ENCODE peak calls at places on chromosome 4, in five cellular contexts. One of them, this sample, is unnamed.

GRCh38 chr4:135283934-135284333 is 1082.3 kb upstream of the PABPC4L start:
- DNase-seq in A549: no peak
- DNase-seq in H1: no peak
- DNase-seq in K562: no peak
- DNase-seq in HepG2: no peak
- DNase-seq in this sample: no peak

GRCh38 chr4:123866796-123867195 is 470.2 kb downstream of the SPRY1 start:
- DNase-seq in A549: no peak
- DNase-seq in H1: no peak
- DNase-seq in K562: no peak
- DNase-seq in HepG2: peak
- DNase-seq in this sample: peak

GRCh38 chr4:37719021-37719420 is 32.8 kb upstream of the RELL1 start:
- DNase-seq in A549: no peak
- DNase-seq in H1: no peak
- DNase-seq in K562: no peak
- DNase-seq in HepG2: no peak
- DNase-seq in this sample: peak

GRCh38 chr4:147370473-147370872 is 110.4 kb upstream of the EDNRA start:
- DNase-seq in A549: no peak
- DNase-seq in H1: no peak
- DNase-seq in K562: no peak
- DNase-seq in HepG2: no peak
- DNase-seq in this sample: peak

GRCh38 chr4:94939791-94940530 is 182.2 kb downstream of the BMPR1B start:
- DNase-seq in A549: no peak
- DNase-seq in H1: no peak
- DNase-seq in K562: no peak
- DNase-seq in HepG2: no peak
- DNase-seq in this sample: peak

GRCh38 chr4:93730251-93730650 is 98.3 kb upstream of the ATOH1 start:
- DNase-seq in A549: no peak
- DNase-seq in H1: no peak
- DNase-seq in K562: no peak
- DNase-seq in HepG2: no peak
- DNase-seq in this sample: no peak

GRCh38 chr4:110165382-110166285 is 32.8 kb downstream of the ELOVL6 start:
- DNase-seq in A549: peak
- DNase-seq in H1: no peak
- DNase-seq in K562: peak
- DNase-seq in HepG2: no peak
- DNase-seq in this sample: peak

GRCh38 chr4:13294961-13295605 is 189.1 kb downstream of the RAB28 start:
- DNase-seq in A549: no peak
- DNase-seq in H1: no peak
- DNase-seq in K562: peak
- DNase-seq in HepG2: peak
- DNase-seq in this sample: no peak

GRCh38 chr4:48439988-48440387 is 43.2 kb upstream of the SLC10A4 start:
- DNase-seq in A549: no peak
- DNase-seq in H1: no peak
- DNase-seq in K562: no peak
- DNase-seq in HepG2: no peak
- DNase-seq in this sample: no peak

GRCh38 chr4:145904413-145905177 is 34.0 kb downstream of the ZNF827 start:
- DNase-seq in A549: peak
- DNase-seq in H1: no peak
- DNase-seq in K562: no peak
- DNase-seq in HepG2: no peak
- DNase-seq in this sample: peak

GRCh38 chr4:10832989-10833635 is 148.5 kb upstream of the CLNK start:
- DNase-seq in A549: no peak
- DNase-seq in H1: no peak
- DNase-seq in K562: no peak
- DNase-seq in HepG2: no peak
- DNase-seq in this sample: no peak

GRCh38 chr4:2799444-2799911 is 6.6 kb downstream of the SH3BP2 start:
- DNase-seq in A549: no peak
- DNase-seq in H1: no peak
- DNase-seq in K562: no peak
- DNase-seq in HepG2: no peak
- DNase-seq in this sample: no peak

GRCh38 chr4:10417720-10418119 is 39.5 kb downstream of the ZNF518B start:
- DNase-seq in A549: no peak
- DNase-seq in H1: no peak
- DNase-seq in K562: no peak
- DNase-seq in HepG2: no peak
- DNase-seq in this sample: no peak

GRCh38 chr4:159035570-159035969 is 67.3 kb upstream of the RAPGEF2 start:
- DNase-seq in A549: no peak
- DNase-seq in H1: no peak
- DNase-seq in K562: no peak
- DNase-seq in HepG2: no peak
- DNase-seq in this sample: no peak

GRCh38 chr4:31788676-31789075 is 1068.5 kb downstream of the PCDH7 start:
- DNase-seq in A549: no peak
- DNase-seq in H1: no peak
- DNase-seq in K562: no peak
- DNase-seq in HepG2: no peak
- DNase-seq in this sample: no peak

DNA sequence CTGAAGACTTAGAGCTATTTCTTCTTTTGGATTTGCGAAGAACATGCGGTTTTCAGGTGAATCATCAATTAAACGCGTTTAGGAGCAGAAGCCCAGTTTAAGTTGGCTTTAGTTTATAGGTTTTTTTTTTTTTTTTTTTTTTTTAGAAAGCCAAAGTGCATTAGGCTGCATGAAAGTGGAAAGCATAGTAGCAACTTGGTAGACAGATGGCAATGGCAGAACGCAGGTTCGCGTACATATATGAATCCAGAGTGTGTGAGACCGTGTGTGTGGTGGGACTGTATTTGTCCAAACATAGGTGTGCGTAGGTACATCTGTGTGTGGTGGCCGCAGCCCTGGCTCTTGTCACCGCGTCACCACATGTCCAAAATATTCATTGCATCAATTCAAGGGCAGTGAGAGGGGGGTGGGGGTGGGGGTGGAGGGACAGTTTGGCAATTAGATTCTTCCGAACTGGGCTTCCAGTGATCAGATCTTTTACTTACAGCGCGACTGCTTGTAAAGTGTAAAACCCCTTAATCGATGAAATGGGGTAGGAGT is 901 bp downstream of the JADE1 start:
- DNase-seq in A549: peak
- DNase-seq in H1: no peak
- DNase-seq in K562: peak
- DNase-seq in HepG2: peak
- DNase-seq in this sample: peak
- TF ChIP-seq MAFK in A549: no peak
- TF ChIP-seq MAFK in H1: no peak
- TF ChIP-seq MAFK in K562: no peak
- TF ChIP-seq MAFK in HepG2: no peak
- TF ChIP-seq MAFK in this sample: no peak

DNA sequence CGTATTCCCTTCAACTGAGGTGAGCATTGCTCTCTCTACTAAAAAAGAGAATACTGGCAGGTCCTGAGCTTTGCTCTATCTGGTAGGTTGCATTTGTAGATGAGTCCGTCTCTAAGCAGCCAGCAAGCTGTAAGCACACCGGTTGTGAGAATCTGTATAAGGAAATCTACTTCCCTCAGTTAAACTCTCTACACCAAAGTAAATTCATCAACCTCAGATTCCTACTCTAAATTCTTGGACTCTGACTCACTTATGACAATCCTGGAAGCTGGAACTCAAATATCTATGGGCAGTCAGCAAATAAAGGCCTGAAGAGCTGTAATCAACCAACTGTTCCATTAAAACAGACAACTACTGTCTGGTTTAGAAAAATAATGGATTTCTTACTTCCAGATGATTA is 37.9 kb downstream of the FAT1 start:
- DNase-seq in A549: peak
- DNase-seq in H1: no peak
- DNase-seq in K562: no peak
- DNase-seq in HepG2: peak
- DNase-seq in this sample: peak
- H3K27ac ChIP-seq in A549: peak
- H3K27ac ChIP-seq in H1: no peak
- H3K27ac ChIP-seq in K562: no peak
- H3K27ac ChIP-seq in HepG2: peak
- H3K27ac ChIP-seq in this sample: peak

GRCh38 chr4:126955292-126956191 is 677.2 kb upstream of the INTU start:
- DNase-seq in A549: no peak
- DNase-seq in H1: no peak
- DNase-seq in K562: peak
- DNase-seq in HepG2: no peak
- DNase-seq in this sample: no peak
- TF ChIP-seq MAFK in A549: no peak
- TF ChIP-seq MAFK in H1: no peak
- TF ChIP-seq MAFK in K562: peak
- TF ChIP-seq MAFK in HepG2: no peak
- TF ChIP-seq MAFK in this sample: no peak

GRCh38 chr4:84499065-84499982 is at the start of gene NKX6-1:
- DNase-seq in A549: peak
- DNase-seq in H1: peak
- DNase-seq in K562: peak
- DNase-seq in HepG2: no peak
- DNase-seq in this sample: peak
- H3K27ac ChIP-seq in A549: peak
- H3K27ac ChIP-seq in H1: no peak
- H3K27ac ChIP-seq in K562: no peak
- H3K27ac ChIP-seq in HepG2: no peak
- H3K27ac ChIP-seq in this sample: no peak

DNA sequence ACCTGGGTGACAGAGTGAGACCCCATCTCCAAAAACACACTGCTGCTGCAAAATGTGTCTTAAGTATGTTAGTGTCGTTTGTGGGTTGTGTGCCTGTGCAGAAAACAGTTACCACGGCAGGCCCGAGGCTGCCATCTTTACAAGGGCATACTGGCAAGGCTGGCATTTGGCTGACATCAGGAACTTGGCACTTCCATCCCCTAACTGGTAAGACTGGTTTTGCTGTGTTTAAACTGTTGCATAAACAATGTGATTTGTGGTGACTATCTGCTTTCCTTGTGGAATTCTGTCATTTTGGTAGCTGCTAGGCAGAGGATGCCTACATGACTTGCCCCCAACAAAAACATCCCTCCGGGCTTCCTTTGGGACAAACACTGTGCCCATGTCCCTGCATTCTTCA is 12.3 kb downstream of the LRP2BP start:
- DNase-seq in A549: no peak
- DNase-seq in H1: no peak
- DNase-seq in K562: no peak
- DNase-seq in HepG2: no peak
- DNase-seq in this sample: no peak
- TF ChIP-seq MAFK in A549: no peak
- TF ChIP-seq MAFK in H1: no peak
- TF ChIP-seq MAFK in K562: no peak
- TF ChIP-seq MAFK in HepG2: no peak
- TF ChIP-seq MAFK in this sample: no peak

GRCh38 chr4:20265726-20266125 is 14.0 kb downstream of the SLIT2 start:
- DNase-seq in A549: no peak
- DNase-seq in H1: no peak
- DNase-seq in K562: no peak
- DNase-seq in HepG2: no peak
- DNase-seq in this sample: peak
- H3K27ac ChIP-seq in A549: no peak
- H3K27ac ChIP-seq in H1: no peak
- H3K27ac ChIP-seq in K562: no peak
- H3K27ac ChIP-seq in HepG2: no peak
- H3K27ac ChIP-seq in this sample: no peak

GRCh38 chr4:157706134-157706533 is 466.7 kb downstream of the GASK1B start:
- DNase-seq in A549: no peak
- DNase-seq in H1: no peak
- DNase-seq in K562: no peak
- DNase-seq in HepG2: no peak
- DNase-seq in this sample: no peak

GRCh38 chr4:157701695-157701994 is 471.2 kb downstream of the GASK1B start:
- DNase-seq in A549: no peak
- DNase-seq in H1: no peak
- DNase-seq in K562: no peak
- DNase-seq in HepG2: no peak
- DNase-seq in this sample: no peak

GRCh38 chr4:157700898-157701694 is 471.7 kb downstream of the GASK1B start:
- DNase-seq in A549: no peak
- DNase-seq in H1: no peak
- DNase-seq in K562: no peak
- DNase-seq in HepG2: no peak
- DNase-seq in this sample: no peak

GRCh38 chr4:157702821-157703220 is 470.0 kb downstream of the GASK1B start:
- DNase-seq in A549: no peak
- DNase-seq in H1: no peak
- DNase-seq in K562: no peak
- DNase-seq in HepG2: no peak
- DNase-seq in this sample: no peak
- TF ChIP-seq MAFK in A549: no peak
- TF ChIP-seq MAFK in H1: no peak
- TF ChIP-seq MAFK in K562: no peak
- TF ChIP-seq MAFK in HepG2: no peak
- TF ChIP-seq MAFK in this sample: no peak

GRCh38 chr4:26071688-26072087 is 157.7 kb downstream of the SMIM20 start:
- DNase-seq in A549: no peak
- DNase-seq in H1: no peak
- DNase-seq in K562: no peak
- DNase-seq in HepG2: no peak
- DNase-seq in this sample: no peak
- H3K27ac ChIP-seq in A549: no peak
- H3K27ac ChIP-seq in H1: no peak
- H3K27ac ChIP-seq in K562: no peak
- H3K27ac ChIP-seq in HepG2: no peak
- H3K27ac ChIP-seq in this sample: no peak

GRCh38 chr4:25575581-25575980 is 80.1 kb upstream of the SLC34A2 start:
- DNase-seq in A549: no peak
- DNase-seq in H1: no peak
- DNase-seq in K562: no peak
- DNase-seq in HepG2: no peak
- DNase-seq in this sample: no peak

GRCh38 chr4:25580633-25581467 is 74.8 kb upstream of the SLC34A2 start:
- DNase-seq in A549: no peak
- DNase-seq in H1: no peak
- DNase-seq in K562: no peak
- DNase-seq in HepG2: peak
- DNase-seq in this sample: no peak

GRCh38 chr4:25578431-25578830 is 77.2 kb upstream of the SLC34A2 start:
- DNase-seq in A549: no peak
- DNase-seq in H1: peak
- DNase-seq in K562: no peak
- DNase-seq in HepG2: no peak
- DNase-seq in this sample: no peak
- TF ChIP-seq MAFK in A549: no peak
- TF ChIP-seq MAFK in H1: no peak
- TF ChIP-seq MAFK in K562: no peak
- TF ChIP-seq MAFK in HepG2: no peak
- TF ChIP-seq MAFK in this sample: no peak